ENCODE peak calls at places on chromosomes 6 and 20, in five cellular contexts. B is lower lobe of right lung, S is endodermal cell, F is Calu3, I is neural crest cell. V is an unnamed sample.

GRCh38 chr6:40343887-40344565 is 243.1 kb downstream of the LRFN2 start:
- DNase-seq in I (no peak), B (no peak), S (peak; percentile 51), F (no peak), V (no peak)

GRCh38 chr20:36871640-36872570 is 4.0 kb upstream of the TLDC2 start:
- DNase-seq in S (no peak), B (peak; percentile 41), I (no peak), F (no peak), V (no peak)

GRCh38 chr6:133097208-133097607 is 143.9 kb upstream of the EYA4 start:
- DNase-seq in B (no peak), S (no peak), F (no peak), I (no peak), V (no peak)

GRCh38 chr6:164569503-164569902 is 739.9 kb downstream of the C6orf118 start:
- DNase-seq in I (no peak), B (no peak), F (no peak), S (no peak), V (no peak)

GRCh38 chr6:130105996-130106704 is 87.8 kb downstream of the L3MBTL3 start:
- DNase-seq in F (no peak), I (no peak), S (no peak), B (no peak), V (no peak)

GRCh38 chr20:5734559-5735137 is 15.6 kb upstream of the SHLD1 start:
- DNase-seq in I (no peak), S (no peak), F (no peak), B (no peak), V (no peak)

GRCh38 chr6:27894839-27895762 is 17.1 kb downstream of the OR2B2 start:
- DNase-seq in S (peak; percentile 86), I (peak; percentile 46), F (peak; percentile 57), B (no peak), V (peak; percentile 61)

GRCh38 chr20:9955646-9956045 is 79.1 kb upstream of the ANKEF1 start:
- DNase-seq in I (no peak), S (no peak), F (no peak), B (no peak), V (no peak)

GRCh38 chr6:453152-453551 is 61.6 kb downstream of the IRF4 start:
- DNase-seq in B (no peak), S (peak; percentile 32), F (no peak), I (no peak), V (peak; percentile 82)

GRCh38 chr20:38191654-38192053 is 26.6 kb upstream of the TGM2 start:
- DNase-seq in F (no peak), B (no peak), S (peak; percentile 13), I (no peak), V (no peak)

GRCh38 chr6:112117554-112117953 is 30.2 kb downstream of the FAM229B start:
- DNase-seq in S (no peak), F (no peak), I (no peak), B (no peak), V (no peak)

GRCh38 chr6:15956205-15957106 is 172.4 kb upstream of the MYLIP start:
- DNase-seq in B (peak; percentile 82), S (no peak), I (no peak), F (peak; percentile 16), V (no peak)

GRCh38 chr6:31158863-31159855 is 770 bp downstream of the TCF19 start:
- DNase-seq in S (peak; percentile 84), I (no peak), B (no peak), F (peak; percentile 70), V (no peak)

GRCh38 chr6:155085582-155086253 is 90.6 kb downstream of the TIAM2 start:
- DNase-seq in I (no peak), S (peak; percentile 30), F (peak; percentile 76), B (no peak), V (no peak)

GRCh38 chr20:24136659-24137246 is 148.2 kb upstream of the GGTLC1 start:
- DNase-seq in I (no peak), F (no peak), S (no peak), B (no peak), V (no peak)

GRCh38 chr20:33209789-33210188 is 7.4 kb upstream of the BPIFA3 start:
- DNase-seq in F (peak; percentile 89), B (peak; percentile 70), I (peak; percentile 97), S (peak; percentile 96), V (peak; percentile 52)

GRCh38 chr6:19320066-19320465 is 517.1 kb upstream of the ID4 start:
- DNase-seq in S (no peak), I (no peak), B (no peak), F (no peak), V (no peak)

GRCh38 chr6:98845201-98846020 is 11.0 kb downstream of the POU3F2 start:
- DNase-seq in F (peak; percentile 83), B (peak; percentile 73), I (peak; percentile 90), S (peak; percentile 96), V (peak; percentile 94)

GRCh38 chr20:41170386-41171105 is 33.2 kb downstream of the PLCG1 start:
- DNase-seq in F (no peak), I (no peak), B (no peak), S (peak; percentile 37), V (peak; percentile 27)

GRCh38 chr6:152975204-152975915 is 7.5 kb downstream of the FBXO5 start:
- DNase-seq in S (no peak), B (no peak), I (no peak), F (no peak), V (no peak)

GRCh38 chr20:52071136-52071535 is 120.4 kb downstream of the ZFP64 start:
- DNase-seq in S (no peak), I (no peak), F (no peak), B (no peak), V (no peak)

GRCh38 chr20:1062334-1063015 is 55.9 kb upstream of the PSMF1 start:
- DNase-seq in I (no peak), B (no peak), S (peak; percentile 54), F (no peak), V (no peak)

GRCh38 chr6:36656441-36656840 is 22.1 kb upstream of the CDKN1A start:
- DNase-seq in B (no peak), I (no peak), F (no peak), S (no peak), V (no peak)

GRCh38 chr6:2037230-2037926 is 208.0 kb downstream of the GMDS start:
- DNase-seq in I (no peak), B (no peak), F (no peak), S (peak; percentile 60), V (no peak)

GRCh38 chr6:100663219-100663863 is 198.6 kb upstream of the SIM1 start:
- DNase-seq in I (no peak), S (no peak), F (peak; percentile 13), B (no peak), V (no peak)

GRCh38 chr6:84581494-84582259 is 182.7 kb downstream of the TBX18 start:
- DNase-seq in I (no peak), S (no peak), B (no peak), F (no peak), V (no peak)

GRCh38 chr6:8831366-8832152 is 396.2 kb upstream of the SLC35B3 start:
- DNase-seq in S (no peak), I (no peak), B (no peak), F (no peak), V (no peak)

GRCh38 chr6:137880633-137881521 is 13.8 kb downstream of the TNFAIP3 start:
- DNase-seq in F (no peak), S (no peak), I (no peak), B (no peak), V (no peak)

GRCh38 chr20:46709459-46710148 is at the start of gene SLC2A10:
- DNase-seq in S (peak; percentile 84), I (peak; percentile 65), F (peak; percentile 85), B (peak; percentile 66), V (peak; percentile 4)
- TF ChIP-seq CTCF in S (peak; percentile 24), I (no peak), F (no peak), B (no peak), V (no peak)

DNA sequence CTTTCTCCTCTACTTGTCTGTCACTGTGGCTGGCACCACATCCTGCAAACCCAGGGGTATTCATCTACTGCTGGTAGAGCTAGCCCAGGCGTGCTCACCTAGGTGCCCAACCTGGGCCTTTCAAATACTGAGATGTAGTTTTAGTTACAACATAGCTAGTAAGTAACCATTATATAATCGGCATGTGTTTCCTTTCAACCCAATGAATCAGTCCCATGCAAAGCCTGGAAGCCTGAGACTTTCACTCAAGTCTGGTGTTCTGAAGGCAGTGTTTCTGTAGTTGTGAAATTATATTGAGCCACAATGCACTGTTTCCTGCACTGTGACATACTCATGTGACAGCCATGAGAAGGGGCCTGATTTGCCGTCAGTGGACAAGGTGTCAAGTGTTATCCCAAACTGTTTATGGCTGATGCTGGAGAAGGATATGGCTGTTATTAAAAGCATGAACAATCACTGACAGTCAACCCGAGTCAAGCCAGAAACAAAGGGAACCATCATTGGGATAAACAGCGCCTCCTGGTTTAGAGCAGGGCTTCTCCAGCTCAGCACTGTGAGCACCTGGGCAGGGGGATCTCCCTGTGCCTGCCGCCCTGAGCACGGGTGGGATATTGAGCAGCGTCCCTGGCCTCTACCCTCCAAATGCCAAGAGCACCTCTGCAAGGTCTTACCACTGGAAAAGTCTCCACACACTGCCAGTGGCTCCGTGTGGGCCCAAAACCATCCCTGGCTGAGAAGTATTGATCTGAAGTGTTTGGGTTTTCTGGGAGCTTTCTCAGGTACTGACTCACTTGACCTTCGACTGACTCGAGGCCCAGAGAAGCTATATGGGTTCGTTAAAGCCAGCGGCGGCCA is 1.6 kb downstream of the PSMA7 start:
- DNase-seq in I (no peak), B (no peak), S (peak; percentile 73), F (peak; percentile 46), V (no peak)
- TF ChIP-seq CTCF in I (peak; percentile 46), B (peak; percentile 30), S (peak; percentile 71), F (peak; percentile 44), V (no peak)

GRCh38 chr6:87590989-87591388 is 1.1 kb downstream of the ORC3 start:
- DNase-seq in S (no peak), B (no peak), I (no peak), F (no peak), V (no peak)

GRCh38 chr6:87590417-87590880 is 514 bp downstream of the ORC3 start:
- DNase-seq in B (no peak), I (no peak), F (no peak), S (no peak), V (no peak)

GRCh38 chr6:87588756-87589407 is 905 bp downstream of the RARS2 start:
- DNase-seq in F (no peak), B (no peak), I (no peak), S (no peak), V (no peak)

GRCh38 chr6:87586371-87587077 is 3.3 kb downstream of the RARS2 start:
- DNase-seq in S (no peak), F (no peak), B (no peak), I (no peak), V (no peak)

DNA sequence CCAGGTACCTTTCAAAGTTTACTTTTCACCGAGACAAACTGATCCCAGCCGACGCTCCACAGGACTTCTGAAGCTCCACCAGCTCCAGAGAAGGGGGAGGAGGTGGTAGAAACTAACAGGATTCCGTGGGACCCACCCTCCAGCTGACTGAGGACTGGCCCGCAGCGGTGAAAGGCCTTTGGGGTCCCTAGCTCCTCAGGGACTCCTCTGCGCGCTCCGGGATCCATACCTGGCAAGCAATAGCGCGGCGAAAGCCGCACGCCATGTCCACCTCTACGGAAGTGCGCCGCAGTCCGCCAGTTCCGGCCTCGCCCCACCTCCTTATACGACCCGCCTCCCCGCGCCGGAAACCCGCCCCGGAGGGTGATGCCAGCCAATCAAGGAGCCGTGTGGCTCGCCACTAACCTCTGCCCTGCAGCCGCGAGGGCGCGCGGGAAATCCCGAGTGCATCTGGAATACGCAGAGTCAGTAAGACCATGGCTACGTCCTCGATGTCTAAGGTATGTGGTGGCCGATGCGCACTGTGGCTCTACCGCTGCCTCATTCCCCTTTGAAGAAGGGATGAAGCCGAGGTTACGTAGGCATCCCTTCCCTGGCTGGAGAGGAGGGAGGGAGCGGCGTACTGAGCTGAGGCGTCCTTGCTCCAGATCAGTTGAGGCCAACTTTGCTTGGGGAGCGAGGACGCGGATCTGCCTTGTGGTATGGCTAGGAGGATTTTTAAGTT is at the start of the genes ORC3 and RARS2:
- DNase-seq in I (peak; percentile 93), F (peak; percentile 97), S (peak; percentile 98), B (peak; percentile 98), V (peak; percentile 97)
- TF ChIP-seq CTCF in I (no peak), F (no peak), S (no peak), B (no peak), V (peak; percentile 34)

GRCh38 chr6:139044250-139044649 is 15.7 kb downstream of the ABRACL start:
- DNase-seq in B (no peak), F (no peak), S (no peak), I (no peak), V (no peak)
- TF ChIP-seq CTCF in B (no peak), F (no peak), S (no peak), I (no peak), V (no peak)

V was measured in dorsolateral prefrontal cortex.